ENCODE peak calls at places on chromosomes 6 and 20, in six cellular contexts. One of them, this sample, is unnamed.

GRCh38 chr20:44494266-44494665 is 18.6 kb downstream of the TTPAL start:
- DNase-seq in psoas muscle: no peak
- DNase-seq in fibroblast of lung: peak; percentile 70
- DNase-seq in CD8-positive, alpha-beta T cell: no peak
- DNase-seq in DND-41: no peak
- DNase-seq in OCI-LY7: no peak
- DNase-seq in this sample: no peak

GRCh38 chr6:14638562-14638931 is 521.0 kb downstream of the CD83 start:
- DNase-seq in psoas muscle: no peak
- DNase-seq in CD8-positive, alpha-beta T cell: no peak
- DNase-seq in fibroblast of lung: no peak
- DNase-seq in DND-41: no peak
- DNase-seq in OCI-LY7: no peak
- DNase-seq in this sample: no peak

GRCh38 chr6:137491478-137491877 is 2.7 kb downstream of the OLIG3 start:
- DNase-seq in OCI-LY7: no peak
- DNase-seq in fibroblast of lung: no peak
- DNase-seq in DND-41: no peak
- DNase-seq in psoas muscle: no peak
- DNase-seq in CD8-positive, alpha-beta T cell: no peak
- DNase-seq in this sample: no peak

GRCh38 chr6:33985947-33986346 is 159.9 kb downstream of the GRM4 start:
- DNase-seq in DND-41: no peak
- DNase-seq in fibroblast of lung: no peak
- DNase-seq in psoas muscle: no peak
- DNase-seq in OCI-LY7: no peak
- DNase-seq in CD8-positive, alpha-beta T cell: no peak
- DNase-seq in this sample: no peak

GRCh38 chr6:37047933-37048850 is 42.7 kb downstream of the FGD2 start:
- DNase-seq in DND-41: no peak
- DNase-seq in fibroblast of lung: no peak
- DNase-seq in psoas muscle: no peak
- DNase-seq in OCI-LY7: no peak
- DNase-seq in CD8-positive, alpha-beta T cell: no peak
- DNase-seq in this sample: no peak

GRCh38 chr20:62048821-62049291 is 16.8 kb downstream of the TAF4 start:
- DNase-seq in DND-41: no peak
- DNase-seq in fibroblast of lung: no peak
- DNase-seq in OCI-LY7: no peak
- DNase-seq in psoas muscle: no peak
- DNase-seq in CD8-positive, alpha-beta T cell: no peak
- DNase-seq in this sample: no peak

GRCh38 chr6:41770381-41771057 is 9.2 kb downstream of the FRS3 start:
- DNase-seq in DND-41: no peak
- DNase-seq in CD8-positive, alpha-beta T cell: no peak
- DNase-seq in OCI-LY7: no peak
- DNase-seq in psoas muscle: no peak
- DNase-seq in fibroblast of lung: no peak
- DNase-seq in this sample: no peak

GRCh38 chr6:4624726-4625125 is 151.5 kb upstream of the CDYL start:
- DNase-seq in OCI-LY7: no peak
- DNase-seq in fibroblast of lung: no peak
- DNase-seq in psoas muscle: no peak
- DNase-seq in DND-41: no peak
- DNase-seq in CD8-positive, alpha-beta T cell: no peak
- DNase-seq in this sample: no peak

GRCh38 chr20:32344835-32345506 is 13.2 kb upstream of the ASXL1 start:
- DNase-seq in fibroblast of lung: no peak
- DNase-seq in DND-41: no peak
- DNase-seq in OCI-LY7: no peak
- DNase-seq in psoas muscle: no peak
- DNase-seq in CD8-positive, alpha-beta T cell: no peak
- DNase-seq in this sample: no peak

GRCh38 chr6:4466260-4466659 is 309.9 kb upstream of the CDYL start:
- DNase-seq in OCI-LY7: no peak
- DNase-seq in psoas muscle: no peak
- DNase-seq in CD8-positive, alpha-beta T cell: no peak
- DNase-seq in fibroblast of lung: peak; percentile 60
- DNase-seq in DND-41: no peak
- DNase-seq in this sample: peak; percentile 26

GRCh38 chr20:56517211-56517610 is 7.3 kb upstream of the FAM209A start:
- DNase-seq in psoas muscle: no peak
- DNase-seq in fibroblast of lung: no peak
- DNase-seq in OCI-LY7: no peak
- DNase-seq in CD8-positive, alpha-beta T cell: no peak
- DNase-seq in DND-41: no peak
- DNase-seq in this sample: no peak

GRCh38 chr6:31738048-31738979 is 1.5 kb upstream of the MSH5 start:
- DNase-seq in psoas muscle: no peak
- DNase-seq in CD8-positive, alpha-beta T cell: peak; percentile 76
- DNase-seq in OCI-LY7: peak; percentile 82
- DNase-seq in DND-41: peak; percentile 89
- DNase-seq in fibroblast of lung: peak; percentile 87
- DNase-seq in this sample: peak; percentile 60

GRCh38 chr20:1010659-1011058 is 8.5 kb upstream of the RSPO4 start:
- DNase-seq in DND-41: no peak
- DNase-seq in fibroblast of lung: no peak
- DNase-seq in CD8-positive, alpha-beta T cell: no peak
- DNase-seq in psoas muscle: no peak
- DNase-seq in OCI-LY7: no peak
- DNase-seq in this sample: no peak

GRCh38 chr6:129029778-129030177 is 146.8 kb downstream of the LAMA2 start:
- DNase-seq in psoas muscle: no peak
- DNase-seq in DND-41: no peak
- DNase-seq in fibroblast of lung: no peak
- DNase-seq in OCI-LY7: no peak
- DNase-seq in CD8-positive, alpha-beta T cell: no peak
- DNase-seq in this sample: no peak

GRCh38 chr20:38002422-38002821 is 30.8 kb downstream of the TTI1 start:
- DNase-seq in OCI-LY7: no peak
- DNase-seq in CD8-positive, alpha-beta T cell: no peak
- DNase-seq in fibroblast of lung: no peak
- DNase-seq in psoas muscle: no peak
- DNase-seq in DND-41: no peak
- DNase-seq in this sample: peak; percentile 46

GRCh38 chr6:15061176-15061575 is 184.7 kb upstream of the JARID2 start:
- DNase-seq in fibroblast of lung: no peak
- DNase-seq in DND-41: no peak
- DNase-seq in psoas muscle: no peak
- DNase-seq in CD8-positive, alpha-beta T cell: no peak
- DNase-seq in OCI-LY7: peak; percentile 28
- DNase-seq in this sample: peak; percentile 23

GRCh38 chr6:109480993-109481480 is 2.0 kb downstream of the ZBTB24 start:
- DNase-seq in CD8-positive, alpha-beta T cell: no peak
- DNase-seq in psoas muscle: no peak
- DNase-seq in OCI-LY7: no peak
- DNase-seq in DND-41: no peak
- DNase-seq in fibroblast of lung: no peak
- DNase-seq in this sample: no peak

GRCh38 chr6:138052783-138053182 is 54.4 kb downstream of the PERP start:
- DNase-seq in CD8-positive, alpha-beta T cell: no peak
- DNase-seq in DND-41: peak; percentile 12
- DNase-seq in fibroblast of lung: no peak
- DNase-seq in psoas muscle: no peak
- DNase-seq in OCI-LY7: no peak
- DNase-seq in this sample: no peak

GRCh38 chr20:63292904-63293303 is at the start of gene COL20A1:
- DNase-seq in psoas muscle: no peak
- DNase-seq in fibroblast of lung: no peak
- DNase-seq in DND-41: no peak
- DNase-seq in OCI-LY7: no peak
- DNase-seq in CD8-positive, alpha-beta T cell: no peak
- DNase-seq in this sample: no peak

GRCh38 chr20:44532248-44532980 is 10.5 kb upstream of the SERINC3 start:
- DNase-seq in psoas muscle: no peak
- DNase-seq in OCI-LY7: no peak
- DNase-seq in DND-41: no peak
- DNase-seq in fibroblast of lung: no peak
- DNase-seq in CD8-positive, alpha-beta T cell: no peak
- DNase-seq in this sample: peak; percentile 39

GRCh38 chr20:35134900-35135299 is 12.2 kb downstream of the EDEM2 start:
- DNase-seq in OCI-LY7: no peak
- DNase-seq in DND-41: no peak
- DNase-seq in CD8-positive, alpha-beta T cell: no peak
- DNase-seq in psoas muscle: peak; percentile 54
- DNase-seq in fibroblast of lung: no peak
- DNase-seq in this sample: peak; percentile 58

GRCh38 chr6:149918151-149918905 is 4.6 kb downstream of the RAET1G start:
- DNase-seq in CD8-positive, alpha-beta T cell: no peak
- DNase-seq in OCI-LY7: no peak
- DNase-seq in fibroblast of lung: no peak
- DNase-seq in psoas muscle: peak; percentile 34
- DNase-seq in DND-41: no peak
- DNase-seq in this sample: no peak

GRCh38 chr20:49381558-49382493 is 100.6 kb downstream of the KCNB1 start:
- DNase-seq in psoas muscle: peak; percentile 91
- DNase-seq in OCI-LY7: no peak
- DNase-seq in fibroblast of lung: peak; percentile 63
- DNase-seq in DND-41: no peak
- DNase-seq in CD8-positive, alpha-beta T cell: no peak
- DNase-seq in this sample: peak; percentile 59

GRCh38 chr6:116387374-116387773 is 16.6 kb downstream of the DSE start:
- DNase-seq in OCI-LY7: no peak
- DNase-seq in CD8-positive, alpha-beta T cell: no peak
- DNase-seq in psoas muscle: no peak
- DNase-seq in DND-41: no peak
- DNase-seq in fibroblast of lung: peak; percentile 42
- DNase-seq in this sample: no peak

GRCh38 chr20:32516985-32517873 is 67.9 kb downstream of the NOL4L start:
- DNase-seq in OCI-LY7: no peak
- DNase-seq in CD8-positive, alpha-beta T cell: no peak
- DNase-seq in DND-41: no peak
- DNase-seq in psoas muscle: no peak
- DNase-seq in fibroblast of lung: no peak
- DNase-seq in this sample: no peak

GRCh38 chr6:165849539-165850430 is 186.7 kb upstream of the PDE10A start:
- DNase-seq in OCI-LY7: no peak
- DNase-seq in fibroblast of lung: no peak
- DNase-seq in CD8-positive, alpha-beta T cell: no peak
- DNase-seq in psoas muscle: no peak
- DNase-seq in DND-41: peak; percentile 61
- DNase-seq in this sample: no peak

GRCh38 chr20:10689385-10689784 is 15.6 kb upstream of the JAG1 start:
- DNase-seq in psoas muscle: no peak
- DNase-seq in CD8-positive, alpha-beta T cell: no peak
- DNase-seq in fibroblast of lung: no peak
- DNase-seq in DND-41: no peak
- DNase-seq in OCI-LY7: no peak
- DNase-seq in this sample: no peak

GRCh38 chr6:54026652-54027400 is 84.4 kb upstream of the MLIP start:
- DNase-seq in OCI-LY7: no peak
- DNase-seq in CD8-positive, alpha-beta T cell: no peak
- DNase-seq in fibroblast of lung: no peak
- DNase-seq in psoas muscle: no peak
- DNase-seq in DND-41: no peak
- DNase-seq in this sample: no peak

GRCh38 chr6:57242505-57242904 is 20.4 kb upstream of the RAB23 start:
- DNase-seq in OCI-LY7: no peak
- DNase-seq in CD8-positive, alpha-beta T cell: no peak
- DNase-seq in fibroblast of lung: peak; percentile 99
- DNase-seq in psoas muscle: no peak
- DNase-seq in DND-41: no peak
- DNase-seq in this sample: no peak

GRCh38 chr6:30207619-30208295 is 5.4 kb downstream of the TRIM26 start:
- DNase-seq in DND-41: no peak
- DNase-seq in CD8-positive, alpha-beta T cell: no peak
- DNase-seq in psoas muscle: no peak
- DNase-seq in fibroblast of lung: no peak
- DNase-seq in OCI-LY7: no peak
- DNase-seq in this sample: no peak
- H3K27ac ChIP-seq in DND-41: no peak overlapping the region
- H3K27ac ChIP-seq in CD8-positive, alpha-beta T cell: no peak overlapping the region
- H3K27ac ChIP-seq in psoas muscle: peak overlapping the region; percentile 60
- H3K27ac ChIP-seq in fibroblast of lung: no peak overlapping the region
- H3K27ac ChIP-seq in OCI-LY7: peak overlapping the region; percentile 1
- H3K27ac ChIP-seq in this sample: peak overlapping the region; percentile 45

DNA sequence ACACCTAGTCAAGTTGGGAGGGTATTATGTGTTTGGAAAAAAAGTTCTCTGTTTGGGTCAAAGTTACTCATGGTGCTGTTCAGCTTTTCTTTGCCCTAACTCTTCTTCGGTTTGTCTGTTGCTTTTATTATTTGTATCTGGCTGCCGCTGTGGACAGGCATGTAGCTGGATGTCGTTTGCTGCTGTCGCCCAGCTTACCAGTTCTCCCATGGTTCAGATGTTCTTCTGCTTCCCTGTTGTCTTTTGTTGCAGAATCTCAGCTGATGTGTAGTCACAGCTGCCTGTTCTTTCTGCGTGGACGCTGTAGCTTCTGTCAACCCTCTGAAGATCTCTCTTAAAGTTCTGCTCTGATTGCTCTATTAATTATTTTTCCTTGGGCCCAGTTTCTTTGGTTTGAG is 8.0 kb downstream of the IGF2R start:
- DNase-seq in psoas muscle: no peak
- DNase-seq in CD8-positive, alpha-beta T cell: no peak
- DNase-seq in DND-41: no peak
- DNase-seq in OCI-LY7: no peak
- DNase-seq in fibroblast of lung: no peak
- DNase-seq in this sample: no peak
- H3K4me1 ChIP-seq in psoas muscle: peaks cover 96% of the 10 kb centered on the region
- H3K4me1 ChIP-seq in CD8-positive, alpha-beta T cell: peaks cover 80% of the 10 kb centered on the region
- H3K4me1 ChIP-seq in DND-41: peaks cover 98% of the 10 kb centered on the region
- H3K4me1 ChIP-seq in OCI-LY7: peaks cover 38% of the 10 kb centered on the region
- H3K4me1 ChIP-seq in fibroblast of lung: peaks cover 34% of the 10 kb centered on the region
- H3K4me1 ChIP-seq in this sample: peaks cover 76% of the 10 kb centered on the region

GRCh38 chr20:48371211-48371610 is 456.6 kb downstream of the PREX1 start:
- DNase-seq in DND-41: no peak
- DNase-seq in psoas muscle: no peak
- DNase-seq in OCI-LY7: no peak
- DNase-seq in fibroblast of lung: no peak
- DNase-seq in CD8-positive, alpha-beta T cell: no peak
- DNase-seq in this sample: no peak
- H3K27ac ChIP-seq in DND-41: peak overlapping the region; percentile 13
- H3K27ac ChIP-seq in psoas muscle: no peak overlapping the region
- H3K27ac ChIP-seq in OCI-LY7: no peak overlapping the region
- H3K27ac ChIP-seq in fibroblast of lung: no peak overlapping the region
- H3K27ac ChIP-seq in CD8-positive, alpha-beta T cell: no peak overlapping the region
- H3K27ac ChIP-seq in this sample: no peak overlapping the region

GRCh38 chr6:122459240-122459639 is 12.4 kb downstream of the SERINC1 start:
- DNase-seq in CD8-positive, alpha-beta T cell: no peak
- DNase-seq in fibroblast of lung: no peak
- DNase-seq in DND-41: no peak
- DNase-seq in psoas muscle: no peak
- DNase-seq in OCI-LY7: no peak
- DNase-seq in this sample: no peak
- H3K4me1 ChIP-seq in CD8-positive, alpha-beta T cell: peaks cover 54% of the 10 kb centered on the region
- H3K4me1 ChIP-seq in fibroblast of lung: no peaks in the 10 kb centered on the region
- H3K4me1 ChIP-seq in DND-41: no peaks in the 10 kb centered on the region
- H3K4me1 ChIP-seq in psoas muscle: peaks cover 50% of the 10 kb centered on the region
- H3K4me1 ChIP-seq in OCI-LY7: no peaks in the 10 kb centered on the region
- H3K4me1 ChIP-seq in this sample: peaks cover 69% of the 10 kb centered on the region

This sample was measured in adrenal gland.